ENCODE peak calls at places on chromosomes 5 and 9, in six cellular contexts. One of them, this sample, is unnamed.

GRCh38 chr5:87787640-87788039 is 374.9 kb upstream of the CCNH start:
- DNase-seq in heart left ventricle: no peak
- DNase-seq in upper lobe of right lung: no peak
- DNase-seq in adrenal gland: no peak
- DNase-seq in pancreas: no peak
- DNase-seq in left ventricle myocardium inferior: no peak
- DNase-seq in this sample: no peak

GRCh38 chr5:38193015-38193581 is 65.3 kb upstream of the EGFLAM start:
- DNase-seq in adrenal gland: peak; percentile 72
- DNase-seq in left ventricle myocardium inferior: peak; percentile 62
- DNase-seq in heart left ventricle: peak; percentile 60
- DNase-seq in pancreas: peak; percentile 83
- DNase-seq in upper lobe of right lung: peak; percentile 80
- DNase-seq in this sample: peak; percentile 75

GRCh38 chr5:543755-544674 is 19.8 kb upstream of the SLC9A3 start:
- DNase-seq in upper lobe of right lung: peak; percentile 85
- DNase-seq in adrenal gland: no peak
- DNase-seq in pancreas: peak; percentile 59
- DNase-seq in heart left ventricle: peak; percentile 46
- DNase-seq in left ventricle myocardium inferior: peak; percentile 44
- DNase-seq in this sample: peak; percentile 67

GRCh38 chr5:137695651-137696428 is 40.0 kb downstream of the KLHL3 start:
- DNase-seq in left ventricle myocardium inferior: no peak
- DNase-seq in adrenal gland: no peak
- DNase-seq in pancreas: no peak
- DNase-seq in upper lobe of right lung: no peak
- DNase-seq in heart left ventricle: no peak
- DNase-seq in this sample: no peak

GRCh38 chr5:176803027-176803942 is 7.1 kb upstream of the UNC5A start:
- DNase-seq in adrenal gland: no peak
- DNase-seq in heart left ventricle: no peak
- DNase-seq in left ventricle myocardium inferior: no peak
- DNase-seq in upper lobe of right lung: no peak
- DNase-seq in pancreas: no peak
- DNase-seq in this sample: no peak

GRCh38 chr9:34984049-34984448 is 5.5 kb upstream of the DNAJB5 start:
- DNase-seq in adrenal gland: no peak
- DNase-seq in pancreas: no peak
- DNase-seq in upper lobe of right lung: no peak
- DNase-seq in left ventricle myocardium inferior: no peak
- DNase-seq in heart left ventricle: no peak
- DNase-seq in this sample: no peak

GRCh38 chr9:95742821-95743220 is 132.7 kb upstream of the ERCC6L2 start:
- DNase-seq in heart left ventricle: no peak
- DNase-seq in pancreas: no peak
- DNase-seq in upper lobe of right lung: no peak
- DNase-seq in adrenal gland: no peak
- DNase-seq in left ventricle myocardium inferior: no peak
- DNase-seq in this sample: no peak

GRCh38 chr9:297104-297794 is 82.6 kb downstream of the DOCK8 start:
- DNase-seq in adrenal gland: peak; percentile 42
- DNase-seq in heart left ventricle: peak; percentile 18
- DNase-seq in pancreas: no peak
- DNase-seq in left ventricle myocardium inferior: no peak
- DNase-seq in upper lobe of right lung: peak; percentile 76
- DNase-seq in this sample: peak; percentile 38

GRCh38 chr5:6576861-6577501 is 55.9 kb downstream of the NSUN2 start:
- DNase-seq in pancreas: no peak
- DNase-seq in heart left ventricle: no peak
- DNase-seq in adrenal gland: no peak
- DNase-seq in upper lobe of right lung: no peak
- DNase-seq in left ventricle myocardium inferior: no peak
- DNase-seq in this sample: no peak

GRCh38 chr5:15933481-15934207 is 245.9 kb downstream of the MARCHF11 start:
- DNase-seq in left ventricle myocardium inferior: no peak
- DNase-seq in pancreas: no peak
- DNase-seq in upper lobe of right lung: no peak
- DNase-seq in adrenal gland: no peak
- DNase-seq in heart left ventricle: no peak
- DNase-seq in this sample: no peak

GRCh38 chr5:170484847-170485605 is 18.8 kb upstream of the KCNIP1 start:
- DNase-seq in heart left ventricle: no peak
- DNase-seq in pancreas: no peak
- DNase-seq in left ventricle myocardium inferior: no peak
- DNase-seq in upper lobe of right lung: no peak
- DNase-seq in adrenal gland: no peak
- DNase-seq in this sample: no peak

GRCh38 chr5:74040065-74040551 is 414.1 kb downstream of the ARHGEF28 start:
- DNase-seq in upper lobe of right lung: no peak
- DNase-seq in pancreas: no peak
- DNase-seq in left ventricle myocardium inferior: no peak
- DNase-seq in adrenal gland: no peak
- DNase-seq in heart left ventricle: peak; percentile 25
- DNase-seq in this sample: peak; percentile 27

GRCh38 chr5:177995691-177996595 is at the start of gene PROP1:
- DNase-seq in heart left ventricle: no peak
- DNase-seq in adrenal gland: no peak
- DNase-seq in left ventricle myocardium inferior: no peak
- DNase-seq in pancreas: no peak
- DNase-seq in upper lobe of right lung: no peak
- DNase-seq in this sample: no peak

GRCh38 chr5:61342066-61342465 is 10.0 kb downstream of the ZSWIM6 start:
- DNase-seq in heart left ventricle: no peak
- DNase-seq in left ventricle myocardium inferior: no peak
- DNase-seq in adrenal gland: no peak
- DNase-seq in upper lobe of right lung: no peak
- DNase-seq in pancreas: no peak
- DNase-seq in this sample: no peak

GRCh38 chr9:93226819-93227218 is 42.9 kb downstream of the WNK2 start:
- DNase-seq in adrenal gland: no peak
- DNase-seq in pancreas: no peak
- DNase-seq in left ventricle myocardium inferior: no peak
- DNase-seq in upper lobe of right lung: no peak
- DNase-seq in heart left ventricle: no peak
- DNase-seq in this sample: no peak

GRCh38 chr9:93225892-93226291 is 42.0 kb downstream of the WNK2 start:
- DNase-seq in upper lobe of right lung: no peak
- DNase-seq in pancreas: no peak
- DNase-seq in adrenal gland: no peak
- DNase-seq in heart left ventricle: no peak
- DNase-seq in left ventricle myocardium inferior: no peak
- DNase-seq in this sample: no peak

GRCh38 chr9:93223241-93224180 is 39.6 kb downstream of the WNK2 start:
- DNase-seq in upper lobe of right lung: no peak
- DNase-seq in left ventricle myocardium inferior: no peak
- DNase-seq in heart left ventricle: peak; percentile 56
- DNase-seq in pancreas: no peak
- DNase-seq in adrenal gland: no peak
- DNase-seq in this sample: no peak

GRCh38 chr9:93225417-93225816 is 41.5 kb downstream of the WNK2 start:
- DNase-seq in upper lobe of right lung: no peak
- DNase-seq in pancreas: no peak
- DNase-seq in heart left ventricle: no peak
- DNase-seq in left ventricle myocardium inferior: no peak
- DNase-seq in adrenal gland: no peak
- DNase-seq in this sample: no peak

GRCh38 chr9:93224591-93224990 is 40.7 kb downstream of the WNK2 start:
- DNase-seq in heart left ventricle: no peak
- DNase-seq in upper lobe of right lung: no peak
- DNase-seq in pancreas: no peak
- DNase-seq in left ventricle myocardium inferior: no peak
- DNase-seq in adrenal gland: no peak
- DNase-seq in this sample: no peak
- H3K4me1 ChIP-seq in heart left ventricle: peaks cover 29% of the 10 kb centered on the region
- H3K4me1 ChIP-seq in upper lobe of right lung: no peaks in the 10 kb centered on the region
- H3K4me1 ChIP-seq in pancreas: peaks cover 45% of the 10 kb centered on the region
- H3K4me1 ChIP-seq in left ventricle myocardium inferior: peaks cover 94% of the 10 kb centered on the region
- H3K4me1 ChIP-seq in adrenal gland: no peaks in the 10 kb centered on the region
- H3K4me1 ChIP-seq in this sample: no peaks in the 10 kb centered on the region

DNA sequence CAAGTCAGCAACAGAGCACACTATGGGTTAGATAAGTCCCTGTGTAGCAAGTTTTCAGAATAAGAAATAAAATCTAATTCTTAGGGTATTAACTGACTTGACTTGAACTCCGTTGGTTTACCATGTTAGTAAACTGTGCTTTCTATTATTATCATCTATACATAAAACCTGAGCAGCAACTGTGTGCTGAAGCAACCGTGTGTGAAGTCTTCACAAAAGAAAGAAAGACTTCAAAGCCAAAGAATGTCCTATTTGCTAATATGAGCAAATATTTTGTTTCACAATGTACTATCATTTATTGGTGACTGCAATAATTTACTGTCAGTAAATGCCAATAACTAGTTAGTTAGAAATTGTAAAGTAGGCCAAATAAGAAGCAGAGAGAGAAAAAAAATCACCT is 32.7 kb downstream of the ERAP1 start:
- DNase-seq in heart left ventricle: no peak
- DNase-seq in pancreas: no peak
- DNase-seq in upper lobe of right lung: no peak
- DNase-seq in adrenal gland: no peak
- DNase-seq in left ventricle myocardium inferior: no peak
- DNase-seq in this sample: no peak
- TF ChIP-seq CTCF in heart left ventricle: no peak
- TF ChIP-seq CTCF in pancreas: no peak
- TF ChIP-seq CTCF in upper lobe of right lung: no peak
- TF ChIP-seq CTCF in adrenal gland: no peak
- TF ChIP-seq CTCF in left ventricle myocardium inferior: no peak
- TF ChIP-seq CTCF in this sample: no peak

DNA sequence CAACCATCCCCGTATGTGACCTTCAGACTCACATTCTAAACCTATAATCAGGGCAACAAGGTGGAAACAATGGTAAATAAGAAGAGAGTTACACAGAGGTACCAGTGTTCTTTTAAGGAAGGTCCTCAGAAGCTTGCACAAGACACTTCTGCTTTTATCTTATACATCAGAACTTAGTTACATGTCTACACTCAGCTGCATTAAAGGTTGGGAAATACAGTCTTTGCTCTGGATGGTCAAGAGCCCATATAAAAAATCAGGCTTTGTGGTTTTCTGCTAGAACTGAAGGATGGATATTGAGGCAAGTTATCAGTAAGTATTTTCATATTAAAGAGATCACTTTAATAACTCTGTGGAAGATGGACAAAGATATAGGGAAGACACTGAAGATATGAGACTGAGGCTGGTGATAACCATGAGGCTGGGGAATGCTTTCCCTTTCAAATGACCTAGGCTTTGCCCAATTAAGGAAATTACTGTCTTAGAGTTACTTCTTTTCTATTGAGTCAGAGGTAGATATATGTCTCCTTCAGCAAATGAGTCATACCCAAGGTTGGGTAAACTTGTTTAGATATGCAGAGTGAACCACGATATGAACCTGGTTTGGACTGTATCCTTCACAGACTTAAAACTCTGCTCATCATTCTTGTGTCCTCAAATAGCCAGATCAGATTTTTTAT is 87.0 kb upstream of the TNC start:
- DNase-seq in heart left ventricle: no peak
- DNase-seq in adrenal gland: no peak
- DNase-seq in upper lobe of right lung: no peak
- DNase-seq in pancreas: no peak
- DNase-seq in left ventricle myocardium inferior: no peak
- DNase-seq in this sample: no peak
- H3K4me1 ChIP-seq in heart left ventricle: no peaks in the 10 kb centered on the region
- H3K4me1 ChIP-seq in adrenal gland: peaks cover 3% of the 10 kb centered on the region
- H3K4me1 ChIP-seq in upper lobe of right lung: peaks cover 12% of the 10 kb centered on the region
- H3K4me1 ChIP-seq in pancreas: no peaks in the 10 kb centered on the region
- H3K4me1 ChIP-seq in left ventricle myocardium inferior: no peaks in the 10 kb centered on the region
- H3K4me1 ChIP-seq in this sample: peaks cover 3% of the 10 kb centered on the region

DNA sequence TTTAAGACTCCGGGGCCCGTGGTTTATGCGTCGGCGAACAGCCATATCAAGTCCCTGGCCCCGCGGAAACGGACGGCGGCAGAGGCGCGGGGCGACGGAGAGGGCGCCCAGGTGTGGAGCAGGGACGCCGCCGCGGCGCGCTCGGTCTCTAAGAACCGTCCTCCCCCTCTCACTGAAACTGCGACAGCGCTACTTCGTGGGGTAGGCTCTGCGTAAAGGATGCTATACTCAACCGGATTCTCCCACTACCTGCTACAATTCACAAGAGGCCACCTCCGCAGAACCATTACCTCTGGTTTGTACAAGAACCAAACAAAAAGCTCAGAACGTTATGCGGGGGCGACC is 404 bp downstream of the MRNIP start:
- DNase-seq in pancreas: peak; percentile 76
- DNase-seq in heart left ventricle: no peak
- DNase-seq in left ventricle myocardium inferior: no peak
- DNase-seq in adrenal gland: no peak
- DNase-seq in upper lobe of right lung: peak; percentile 75
- DNase-seq in this sample: no peak
- TF ChIP-seq CTCF in pancreas: no peak
- TF ChIP-seq CTCF in heart left ventricle: no peak
- TF ChIP-seq CTCF in left ventricle myocardium inferior: no peak
- TF ChIP-seq CTCF in adrenal gland: no peak
- TF ChIP-seq CTCF in upper lobe of right lung: no peak
- TF ChIP-seq CTCF in this sample: no peak

GRCh38 chr9:116693233-116693731 is 6.2 kb downstream of the TRIM32 start:
- DNase-seq in upper lobe of right lung: no peak
- DNase-seq in left ventricle myocardium inferior: no peak
- DNase-seq in heart left ventricle: no peak
- DNase-seq in adrenal gland: no peak
- DNase-seq in pancreas: no peak
- DNase-seq in this sample: no peak
- H3K4me1 ChIP-seq in upper lobe of right lung: peaks cover 25% of the 10 kb centered on the region
- H3K4me1 ChIP-seq in left ventricle myocardium inferior: peaks cover 73% of the 10 kb centered on the region
- H3K4me1 ChIP-seq in heart left ventricle: peaks cover 34% of the 10 kb centered on the region
- H3K4me1 ChIP-seq in adrenal gland: peaks cover 66% of the 10 kb centered on the region
- H3K4me1 ChIP-seq in pancreas: peaks cover 48% of the 10 kb centered on the region
- H3K4me1 ChIP-seq in this sample: peaks cover 6% of the 10 kb centered on the region